ENCODE peak calls at places on chromosomes 16 and 17, in nine cellular contexts. G is fibroblast of lung, D is esophagus squamous epithelium, U is ascending aorta, Y is heart right ventricle, M is A549, L is MCF 10A, N is AG09319, K is HFFc6. I is an unnamed sample.

GRCh38 chr17:45430738-45431530 is 1.7 kb downstream of the ARHGAP27 start:
- DNase-seq in G (no peak), D (no peak), U (no peak), Y (no peak), M (no peak), L (no peak), N (no peak), K (no peak), I (no peak)

GRCh38 chr17:8131844-8132441 is 8.0 kb upstream of the HES7 start:
- DNase-seq in G (no peak), D (no peak), U (no peak), Y (no peak), M (no peak), L (peak), N (no peak), K (peak), I (no peak)

GRCh38 chr17:10557422-10557821 is 8.0 kb upstream of the MYH2 start:
- DNase-seq in G (no peak), D (no peak), U (no peak), Y (no peak), M (no peak), L (no peak), N (no peak), K (no peak), I (no peak)

GRCh38 chr16:23145186-23145585 is 4.1 kb downstream of the USP31 start:
- DNase-seq in G (no peak), D (no peak), U (no peak), Y (no peak), M (no peak), L (peak), N (no peak), K (no peak), I (no peak)

GRCh38 chr17:76479515-76480048 is 12.2 kb downstream of the AANAT start:
- DNase-seq in G (no peak), D (no peak), U (no peak), Y (no peak), M (no peak), L (no peak), N (no peak), K (no peak), I (no peak)

GRCh38 chr16:85924675-85925074 is 25.7 kb downstream of the IRF8 start:
- DNase-seq in G (peak), D (no peak), U (no peak), Y (no peak), M (no peak), L (peak), N (no peak), K (no peak), I (no peak)

GRCh38 chr17:35069311-35069710 is 5.8 kb upstream of the RFFL start:
- DNase-seq in G (no peak), D (no peak), U (no peak), Y (no peak), M (no peak), L (no peak), N (no peak), K (peak), I (no peak)

GRCh38 chr17:31508310-31509094 is 117.0 kb downstream of the RAB11FIP4 start:
- DNase-seq in G (no peak), D (no peak), U (no peak), Y (no peak), M (peak), L (no peak), N (no peak), K (no peak), I (no peak)

GRCh38 chr16:71255721-71256120 is 25.2 kb upstream of the HYDIN start:
- DNase-seq in G (no peak), D (no peak), U (no peak), Y (no peak), M (no peak), L (no peak), N (no peak), K (no peak), I (no peak)

GRCh38 chr17:17811381-17812210 is 25.2 kb downstream of the SREBF1 start:
- DNase-seq in G (peak), D (no peak), U (no peak), Y (no peak), M (peak), L (no peak), N (no peak), K (no peak), I (peak)

GRCh38 chr17:46842835-46843234 is 8.5 kb upstream of the WNT9B start:
- DNase-seq in G (no peak), D (no peak), U (no peak), Y (no peak), M (peak), L (no peak), N (no peak), K (no peak), I (no peak)

GRCh38 chr17:28792877-28793666 is 49.3 kb downstream of the TRAF4 start:
- DNase-seq in G (no peak), D (no peak), U (no peak), Y (no peak), M (peak), L (no peak), N (no peak), K (no peak), I (no peak)

GRCh38 chr17:4492762-4493561 is 5.7 kb upstream of the SPNS2 start:
- DNase-seq in G (peak), D (no peak), U (no peak), Y (no peak), M (peak), L (peak), N (no peak), K (peak), I (no peak)

GRCh38 chr17:62587554-62587953 is 39.9 kb upstream of the MRC2 start:
- DNase-seq in G (no peak), D (no peak), U (no peak), Y (no peak), M (no peak), L (no peak), N (no peak), K (no peak), I (no peak)

GRCh38 chr17:36730095-36730808 is 128.9 kb downstream of the MRM1 start:
- DNase-seq in G (no peak), D (no peak), U (no peak), Y (no peak), M (no peak), L (no peak), N (no peak), K (no peak), I (no peak)

GRCh38 chr17:2365132-2365531 is 27.8 kb downstream of the SGSM2 start:
- DNase-seq in G (no peak), D (no peak), U (no peak), Y (no peak), M (no peak), L (no peak), N (no peak), K (no peak), I (no peak)

GRCh38 chr17:47692137-47692894 is 1.6 kb upstream of the TBKBP1 start:
- DNase-seq in G (no peak), D (no peak), U (no peak), Y (no peak), M (no peak), L (no peak), N (no peak), K (no peak), I (no peak)

GRCh38 chr16:78493573-78493972 is 394.1 kb downstream of the WWOX start:
- DNase-seq in G (no peak), D (no peak), U (no peak), Y (no peak), M (no peak), L (no peak), N (no peak), K (no peak), I (no peak)

GRCh38 chr17:20992416-20992815 is 50.4 kb downstream of the USP22 start:
- DNase-seq in G (no peak), D (no peak), U (no peak), Y (no peak), M (no peak), L (no peak), N (no peak), K (no peak), I (no peak)

GRCh38 chr16:11094075-11094593 is 149.8 kb downstream of the CLEC16A start:
- DNase-seq in G (peak), D (no peak), U (no peak), Y (no peak), M (no peak), L (peak), N (no peak), K (peak), I (no peak)

GRCh38 chr16:57795431-57795878 is 6.8 kb downstream of the KIFC3 start:
- DNase-seq in G (peak), D (no peak), U (no peak), Y (peak), M (peak), L (peak), N (no peak), K (no peak), I (no peak)

GRCh38 chr17:77737442-77738265 is 220.8 kb upstream of the TNRC6C start:
- DNase-seq in G (no peak), D (no peak), U (no peak), Y (no peak), M (no peak), L (no peak), N (no peak), K (no peak), I (no peak)

GRCh38 chr16:82628741-82629140 is 2.0 kb downstream of the CDH13 start:
- DNase-seq in G (no peak), D (no peak), U (no peak), Y (no peak), M (no peak), L (peak), N (no peak), K (no peak), I (no peak)

GRCh38 chr16:82630219-82630618 is 3.5 kb downstream of the CDH13 start:
- DNase-seq in G (peak), D (no peak), U (no peak), Y (no peak), M (no peak), L (peak), N (no peak), K (peak), I (no peak)

GRCh38 chr16:82631701-82632685 is 5.2 kb downstream of the CDH13 start:
- DNase-seq in G (peak), D (no peak), U (no peak), Y (no peak), M (peak), L (peak), N (no peak), K (no peak), I (no peak)

GRCh38 chr16:82629441-82630027 is 2.8 kb downstream of the CDH13 start:
- DNase-seq in G (peak), D (no peak), U (no peak), Y (no peak), M (no peak), L (peak), N (no peak), K (peak), I (no peak)

DNA sequence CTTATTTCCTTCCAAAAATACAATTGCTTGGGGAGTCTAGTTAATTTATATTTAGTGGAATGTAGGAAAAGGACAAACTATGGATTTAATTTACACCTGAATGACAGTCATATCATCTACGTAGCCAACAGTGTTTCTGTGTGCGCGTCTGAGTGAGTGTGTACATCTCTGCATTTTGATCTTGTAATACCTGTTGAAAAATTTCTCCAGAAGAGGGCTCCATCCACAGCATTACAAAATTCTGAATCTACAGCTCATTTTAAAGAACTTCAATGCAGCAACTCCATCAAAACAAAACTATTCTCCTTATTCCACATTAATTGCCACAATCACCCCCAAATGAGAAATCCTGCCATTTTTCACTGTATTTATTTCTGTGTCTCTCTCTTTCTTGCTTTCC is 3.9 kb downstream of the CDH13 start:
- DNase-seq in G (peak), D (no peak), U (no peak), Y (no peak), M (no peak), L (peak), N (no peak), K (peak), I (no peak)
- TF ChIP-seq CTCF in G (peak), D (peak), U (no peak), Y (peak), M (peak), L (peak), N (peak), K (peak), I (no peak)

DNA sequence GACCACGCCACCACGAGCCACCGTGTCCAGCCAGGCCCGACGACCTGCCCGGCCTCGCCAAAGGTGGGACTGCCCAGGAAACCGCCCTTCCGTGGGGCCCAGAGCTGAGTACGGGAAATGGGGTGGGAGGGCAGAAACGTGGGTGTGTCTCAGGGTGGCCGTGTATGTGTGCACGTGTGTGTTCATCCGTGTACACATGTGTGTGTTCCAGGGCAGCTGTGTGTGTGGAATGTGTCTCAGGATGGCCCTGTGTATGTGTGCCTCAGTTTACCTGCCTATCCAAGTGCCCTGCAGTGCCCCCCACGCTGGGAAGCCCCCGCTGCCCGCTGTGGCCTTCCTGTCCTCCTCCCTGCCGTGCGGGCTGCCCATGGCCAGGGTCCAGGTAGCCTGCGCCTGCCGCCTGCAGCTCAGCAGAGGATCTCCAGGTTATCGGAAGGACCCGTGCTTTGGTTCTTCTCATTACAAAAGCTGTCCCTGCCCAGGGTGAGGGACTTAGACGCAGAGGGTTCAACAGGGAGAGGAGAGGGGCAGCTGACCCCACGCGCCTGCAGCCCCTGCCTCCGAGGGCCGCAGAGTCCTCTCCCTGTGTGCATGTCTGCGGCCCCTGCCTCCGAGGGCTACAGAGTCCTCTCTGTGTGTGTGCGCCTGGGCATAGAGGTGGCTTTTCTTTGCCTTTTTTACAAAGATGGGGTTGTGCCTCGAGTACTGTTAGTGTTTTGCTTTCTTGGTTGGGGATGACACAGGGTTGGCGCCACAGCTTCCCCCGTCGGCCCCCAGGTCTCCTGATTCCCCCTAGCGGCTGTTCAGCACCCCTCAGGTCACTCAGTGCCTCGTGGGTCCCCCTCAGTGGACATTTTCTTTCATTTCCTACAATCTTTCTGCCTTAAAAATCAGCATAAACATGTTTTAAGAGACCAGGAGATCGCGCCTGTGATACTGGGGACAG is 23.6 kb downstream of the ZNF469 start:
- DNase-seq in G (no peak), D (no peak), U (no peak), Y (no peak), M (no peak), L (no peak), N (no peak), K (no peak), I (no peak)
- TF ChIP-seq CTCF in G (peak), D (no peak), U (no peak), Y (no peak), M (no peak), L (no peak), N (no peak), K (peak), I (no peak)

GRCh38 chr16:89560413-89561194 is at the start of gene RPL13:
- DNase-seq in G (peak), D (peak), U (peak), Y (peak), M (peak), L (peak), N (peak), K (peak), I (peak)
- TF ChIP-seq CTCF in G (no peak), D (no peak), U (no peak), Y (no peak), M (no peak), L (no peak), N (no peak), K (peak), I (no peak)

DNA sequence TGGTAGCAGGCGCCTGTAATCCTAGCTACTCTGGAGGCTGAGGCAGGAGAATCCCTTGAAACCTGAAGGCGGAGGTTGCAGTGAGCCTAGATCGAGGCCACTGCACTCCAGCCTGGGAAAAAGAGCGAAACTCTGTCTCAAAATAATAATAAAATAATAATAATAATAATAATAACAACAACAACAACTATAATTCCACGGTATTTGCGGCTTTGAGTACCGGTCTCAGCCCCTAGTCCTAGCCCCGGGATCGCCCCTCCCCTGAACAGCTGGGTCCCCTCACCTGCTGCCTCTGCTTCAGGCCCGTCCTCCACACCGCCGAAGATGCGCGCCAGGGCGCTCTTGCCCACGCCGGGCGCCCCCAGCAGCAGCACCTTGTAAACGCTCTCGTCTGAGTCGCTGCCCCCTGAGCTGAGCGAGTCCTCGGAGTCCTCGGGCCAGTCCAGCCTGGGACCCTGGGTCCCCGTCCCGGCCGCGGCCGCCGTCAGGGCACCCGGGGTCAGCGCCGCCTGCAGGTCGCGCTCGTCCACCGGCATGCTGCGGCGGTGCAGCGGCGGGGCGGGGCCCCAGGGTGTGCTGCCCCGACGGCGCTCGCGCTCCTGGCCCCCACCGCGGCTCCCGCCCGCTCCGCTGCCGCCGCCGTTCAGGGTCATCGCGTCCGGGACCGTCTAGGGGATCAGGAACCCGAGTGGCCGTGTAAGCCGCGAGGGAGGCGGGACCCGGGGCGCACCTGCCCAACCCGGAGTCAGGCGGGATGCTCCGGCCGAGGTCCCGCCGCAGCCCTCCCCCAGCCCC is 611 bp downstream of the RRAD start:
- DNase-seq in G (no peak), D (no peak), U (no peak), Y (peak), M (no peak), L (no peak), N (no peak), K (no peak), I (no peak)
- TF ChIP-seq CTCF in G (no peak), D (peak), U (peak), Y (peak), M (peak), L (no peak), N (peak), K (peak), I (no peak)

GRCh38 chr16:84746875-84747274 is 47.1 kb downstream of the USP10 start:
- DNase-seq in G (no peak), D (no peak), U (no peak), Y (no peak), M (peak), L (no peak), N (no peak), K (no peak), I (no peak)
- TF ChIP-seq CTCF in G (peak), D (no peak), U (no peak), Y (peak), M (peak), L (no peak), N (peak), K (peak), I (no peak)